ENCODE peak calls at places on chromosomes 2 and 18, in seven cellular contexts. N, D, E, P, C, Y and I are unnamed samples.

GRCh38 chr2:121868652-121869051 is 113.2 kb downstream of the TSN start:
- DNase-seq in P (no peak), C (no peak), N (no peak), D (no peak), Y (no peak), E (no peak), I (no peak)

GRCh38 chr18:33596178-33596854 is 18.3 kb downstream of the ASXL3 start:
- DNase-seq in P (no peak), C (no peak), N (no peak), D (no peak), E (no peak), Y (no peak), I (no peak)

GRCh38 chr2:200747668-200748618 is 63.8 kb upstream of the BZW1 start:
- DNase-seq in E (no peak), P (no peak), N (no peak), D (peak), Y (no peak), C (no peak), I (no peak)

GRCh38 chr18:55144226-55144625 is 185.0 kb upstream of the CCDC68 start:
- DNase-seq in D (no peak), Y (no peak), P (no peak), N (no peak), E (no peak), C (no peak), I (no peak)

GRCh38 chr2:112920923-112921532 is 10.1 kb downstream of the IL37 start:
- DNase-seq in D (peak), N (no peak), Y (no peak), C (no peak), E (peak), P (peak), I (no peak)

GRCh38 chr2:8583400-8584173 is 98.3 kb upstream of the ID2 start:
- DNase-seq in D (no peak), P (peak), N (peak), E (peak), Y (peak), C (peak), I (peak)

GRCh38 chr2:108911807-108912628 is 77.0 kb downstream of the EDAR start:
- DNase-seq in N (no peak), C (no peak), E (no peak), P (peak), D (no peak), Y (no peak), I (no peak)

GRCh38 chr18:56748698-56749268 is 97.6 kb downstream of the WDR7 start:
- DNase-seq in E (no peak), D (peak), P (no peak), C (peak), N (no peak), Y (no peak), I (peak)

GRCh38 chr18:28736951-28737350 is 560.0 kb upstream of the CDH2 start:
- DNase-seq in D (no peak), N (no peak), P (no peak), Y (no peak), C (no peak), E (no peak), I (no peak)

GRCh38 chr2:198901894-198902293 is 555.8 kb downstream of the SATB2 start:
- DNase-seq in N (no peak), Y (no peak), D (no peak), C (no peak), E (no peak), P (no peak), I (peak)

GRCh38 chr2:8500124-8501054 is 181.5 kb upstream of the ID2 start:
- DNase-seq in E (no peak), P (no peak), C (no peak), N (no peak), Y (no peak), D (no peak), I (no peak)

GRCh38 chr2:173866858-173867620 is 98.1 kb downstream of the SP3 start:
- DNase-seq in P (no peak), C (no peak), D (no peak), E (no peak), Y (peak), N (no peak), I (no peak)

GRCh38 chr2:101500860-101501259 is 25.9 kb upstream of the RFX8 start:
- DNase-seq in P (no peak), N (no peak), C (no peak), Y (no peak), E (no peak), D (no peak), I (no peak)

GRCh38 chr2:132969371-132969985 is 299.5 kb upstream of the LYPD1 start:
- DNase-seq in D (no peak), N (no peak), E (no peak), Y (no peak), P (no peak), C (no peak), I (no peak)

GRCh38 chr18:59400407-59400806 is 41.3 kb upstream of the LMAN1 start:
- DNase-seq in D (no peak), N (no peak), C (no peak), Y (no peak), P (no peak), E (no peak), I (no peak)

GRCh38 chr18:79911009-79911870 is 40.2 kb downstream of the SLC66A2 start:
- DNase-seq in N (peak), Y (no peak), E (no peak), C (no peak), P (peak), D (no peak), I (peak)

GRCh38 chr2:29610569-29610968 is 310.8 kb downstream of the ALK start:
- DNase-seq in N (no peak), C (no peak), E (no peak), P (no peak), D (no peak), Y (no peak), I (no peak)